ENCODE peak calls at places on chromosomes 3 and 15, in five cellular contexts. H is mesenchymal stem cell; Y is CD8-positive, alpha-beta memory T cell; R is left lung; G is HCT116. M is an unnamed sample.
A peak's percentile ranks its signal among the peaks of the same experiment; 100 is the strongest.

GRCh38 chr3:65142476-65142875 is 454.7 kb upstream of the ADAMTS9 start:
- DNase-seq in H (no peak), Y (no peak), R (no peak), G (no peak), M (no peak)

GRCh38 chr15:81288040-81288439 is 35.9 kb downstream of the STARD5 start:
- DNase-seq in H (no peak), Y (no peak), R (no peak), G (no peak), M (no peak)

GRCh38 chr3:71566776-71567175 is 16.8 kb downstream of the FOXP1 start:
- DNase-seq in H (no peak), Y (no peak), R (no peak), G (no peak), M (no peak)

GRCh38 chr3:190048831-190049541 is 71.7 kb downstream of the P3H2 start:
- DNase-seq in H (peak; percentile 70), Y (no peak), R (no peak), G (no peak), M (no peak)

GRCh38 chr3:108406661-108407206 is 103.7 kb downstream of the MYH15 start:
- DNase-seq in H (peak; percentile 63), Y (no peak), R (no peak), G (peak; percentile 52), M (no peak)

GRCh38 chr3:187630421-187630820 is 39.8 kb downstream of the SST start:
- DNase-seq in H (peak; percentile 31), Y (no peak), R (no peak), G (no peak), M (no peak)

GRCh38 chr3:124057453-124057852 is 65.5 kb upstream of the ROPN1 start:
- DNase-seq in H (no peak), Y (no peak), R (no peak), G (no peak), M (no peak)

GRCh38 chr3:106428565-106428994 is 559.8 kb upstream of the CBLB start:
- DNase-seq in H (peak; percentile 97), Y (no peak), R (peak; percentile 37), G (no peak), M (peak; percentile 82)

GRCh38 chr15:65067645-65068416 is at the start of gene RASL12:
- DNase-seq in H (no peak), Y (no peak), R (no peak), G (no peak), M (no peak)
- H3K4me3 ChIP-seq in H (peak within 1 kb of the TSS; percentile 72), Y (no peak within 1 kb of the TSS), R (peak within 1 kb of the TSS; percentile 37), G (no peak within 1 kb of the TSS), M (peak within 1 kb of the TSS; percentile 79)

GRCh38 chr15:101210466-101210865 is 41.4 kb downstream of the CHSY1 start:
- DNase-seq in H (no peak), Y (no peak), R (no peak), G (no peak), M (no peak)
- H3K27ac ChIP-seq in H (no peak overlapping the region), Y (no peak overlapping the region), R (peak overlapping the region; percentile 3), G (no peak overlapping the region), M (no peak overlapping the region)

DNA sequence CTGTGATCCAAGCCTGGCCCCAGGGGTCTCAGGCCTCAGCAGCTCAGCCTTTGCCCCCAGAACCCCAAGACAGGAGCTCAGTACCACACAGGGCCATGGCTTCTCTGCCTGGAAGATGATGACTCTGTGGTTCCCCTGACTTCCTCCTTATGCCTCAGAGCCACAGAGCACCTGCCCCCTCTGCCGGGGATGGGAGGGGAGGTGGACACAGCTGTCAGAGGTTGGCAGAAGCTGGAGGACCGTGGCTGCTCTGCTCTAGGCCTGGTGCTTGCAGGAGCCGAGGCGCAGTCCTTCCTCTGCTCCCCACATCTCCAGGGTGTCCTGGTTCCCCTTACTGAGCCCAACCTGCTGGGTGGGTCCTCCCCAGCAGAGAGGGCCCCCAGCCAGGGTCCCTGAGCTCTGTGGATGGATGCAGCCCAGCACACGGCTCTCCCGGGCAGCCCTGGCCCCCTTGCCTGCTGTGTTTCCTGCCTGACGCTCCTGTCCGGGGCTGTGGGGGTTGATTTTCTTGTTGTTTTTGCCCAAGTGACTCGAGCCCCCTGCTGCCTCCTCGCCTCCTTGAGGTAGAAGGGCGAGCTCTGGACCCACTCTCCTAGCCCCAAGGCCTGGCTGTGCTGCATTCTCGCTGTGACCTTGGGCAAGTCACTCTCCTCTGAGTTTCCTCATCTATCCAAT is 36.6 kb downstream of the PSTPIP1 start:
- DNase-seq in H (no peak), Y (peak; percentile 1), R (peak; percentile 35), G (no peak), M (peak; percentile 59)
- H3K4me1 ChIP-seq in H (peaks cover 46% of the 10 kb centered on the region), Y (no peaks in the 10 kb centered on the region), R (no peaks in the 10 kb centered on the region), G (no peaks in the 10 kb centered on the region), M (peaks cover 9% of the 10 kb centered on the region)

DNA sequence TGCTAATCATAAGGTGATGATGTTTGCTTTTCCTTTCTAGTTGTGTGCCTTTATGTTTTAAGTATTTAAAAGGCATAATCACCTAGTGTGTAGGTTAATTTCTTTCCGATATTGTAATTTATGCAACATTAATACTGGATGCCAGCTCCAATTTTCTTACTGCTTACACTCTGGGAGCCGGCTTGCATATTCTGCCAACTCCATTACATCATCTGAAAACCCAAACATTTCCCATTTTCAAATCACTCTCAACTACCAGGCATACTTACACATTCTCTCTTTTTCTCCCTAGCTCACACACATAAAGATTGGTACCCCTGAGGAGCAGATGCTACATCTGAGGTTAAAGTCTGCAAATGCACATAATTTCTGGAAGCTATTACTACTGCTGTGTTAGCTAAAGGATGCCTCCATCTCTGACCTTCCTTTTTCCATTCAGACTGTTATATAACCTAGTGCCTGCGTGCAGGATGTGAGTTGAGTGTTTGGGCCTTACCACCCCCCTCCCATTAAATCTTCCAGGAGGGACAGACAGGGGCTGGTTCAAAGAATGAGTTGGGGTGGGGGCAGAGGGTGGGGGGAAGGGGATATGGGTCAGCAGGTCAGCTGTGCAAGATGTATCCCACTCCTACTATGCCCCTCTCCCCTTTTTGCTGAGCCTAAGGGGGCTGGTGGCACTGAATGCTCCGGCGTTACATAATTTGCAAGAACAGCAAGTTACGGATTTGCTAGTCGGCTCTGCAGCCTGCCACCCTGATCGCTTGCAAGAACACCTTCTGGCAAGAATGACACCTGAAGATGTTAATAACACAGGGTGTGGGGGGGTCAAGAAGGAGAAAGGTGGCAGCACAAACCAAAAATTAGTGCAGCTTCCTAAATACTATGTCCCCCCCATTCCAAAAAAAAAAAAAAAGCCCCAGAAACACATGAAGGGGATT is 2.5 kb downstream of the RORA start:
- DNase-seq in H (no peak), Y (no peak), R (no peak), G (no peak), M (no peak)
- H3K4me3 ChIP-seq in H (peak overlapping the region; percentile 84), Y (no peak overlapping the region), R (peak overlapping the region; percentile 45), G (no peak overlapping the region), M (peak overlapping the region; percentile 77)

DNA sequence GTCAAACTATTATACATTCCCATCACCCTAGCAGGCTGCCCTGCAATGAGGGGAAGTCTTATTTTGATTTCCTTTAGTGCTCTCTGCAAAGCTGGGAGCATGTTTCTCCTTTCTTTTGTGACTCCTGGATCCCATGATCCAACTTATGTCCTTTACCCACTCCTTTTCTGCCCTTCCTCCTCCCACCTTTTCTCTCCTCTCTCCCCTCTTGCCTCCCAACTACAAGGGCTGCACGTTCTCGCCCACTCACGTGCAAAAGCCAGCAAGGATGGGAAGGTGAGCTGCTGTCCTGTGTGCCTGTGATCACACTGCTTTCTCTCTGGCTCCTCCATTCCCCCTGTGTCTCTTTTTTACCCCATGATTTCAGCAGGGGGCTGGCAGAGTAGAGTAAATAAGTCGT is 6.1 kb downstream of the VIPR1 start:
- DNase-seq in H (no peak), Y (no peak), R (peak; percentile 2), G (no peak), M (no peak)
- H3K27ac ChIP-seq in H (no peak overlapping the region), Y (no peak overlapping the region), R (peak overlapping the region; percentile 10), G (no peak overlapping the region), M (no peak overlapping the region)

GRCh38 chr3:58011580-58011979 is 3.4 kb downstream of the FLNB start:
- DNase-seq in H (no peak), Y (no peak), R (no peak), G (no peak), M (no peak)

GRCh38 chr3:58009026-58009748 is 965 bp downstream of the FLNB start:
- DNase-seq in H (peak; percentile 24), Y (peak; percentile 8), R (peak; percentile 58), G (no peak), M (peak; percentile 67)

GRCh38 chr3:58012302-58012701 is 4.1 kb downstream of the FLNB start:
- DNase-seq in H (no peak), Y (no peak), R (no peak), G (no peak), M (no peak)

GRCh38 chr3:58009749-58010535 is 1.7 kb downstream of the FLNB start:
- DNase-seq in H (peak; percentile 42), Y (no peak), R (peak; percentile 72), G (no peak), M (peak; percentile 58)

GRCh38 chr3:58010562-58010961 is 2.3 kb downstream of the FLNB start:
- DNase-seq in H (peak; percentile 50), Y (no peak), R (no peak), G (no peak), M (no peak)
- H3K4me1 ChIP-seq in H (peaks cover 31% of the 10 kb centered on the region), Y (peaks cover 31% of the 10 kb centered on the region), R (peaks cover 18% of the 10 kb centered on the region), G (peaks cover 28% of the 10 kb centered on the region), M (peaks cover 64% of the 10 kb centered on the region)

DNA sequence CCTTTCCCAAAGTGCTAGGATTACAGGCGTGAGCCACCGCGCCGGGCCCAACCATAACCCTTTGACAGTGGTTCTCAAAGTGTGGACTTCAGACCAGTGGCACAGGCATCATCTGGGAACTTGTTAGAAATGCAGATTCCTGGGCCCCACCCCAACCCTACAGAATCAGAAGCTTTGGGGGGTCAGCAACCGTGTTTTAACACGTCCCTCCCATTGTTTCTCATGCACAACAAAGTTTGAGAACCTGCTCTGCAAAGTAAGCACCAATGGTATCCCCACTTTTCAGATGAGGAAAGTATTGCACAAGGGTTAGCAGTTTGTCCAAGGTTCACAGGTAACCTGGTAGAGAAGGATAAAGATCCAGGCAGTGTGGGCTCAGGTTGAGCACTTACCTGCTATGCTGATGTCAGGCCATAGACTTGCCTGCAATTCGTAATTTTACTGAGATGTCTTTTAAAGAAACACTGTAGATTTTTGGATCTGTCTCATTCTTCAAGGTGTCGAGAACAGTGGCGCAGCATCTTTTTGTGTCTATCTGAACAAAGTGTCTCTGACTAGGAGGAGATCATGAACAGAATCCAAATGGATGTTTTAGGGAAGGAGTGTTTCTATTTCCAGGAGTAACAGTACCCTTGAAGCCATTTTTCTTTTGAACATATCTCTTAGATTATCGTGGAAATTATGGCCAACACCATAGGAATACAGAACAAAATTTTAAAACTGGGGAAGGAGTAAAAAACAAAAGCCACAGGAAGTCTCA is 2.5 kb downstream of the GXYLT2 start:
- DNase-seq in H (no peak), Y (no peak), R (no peak), G (no peak), M (no peak)
- H3K4me3 ChIP-seq in H (peak overlapping the region; percentile 36), Y (no peak overlapping the region), R (no peak overlapping the region), G (no peak overlapping the region), M (no peak overlapping the region)

M was measured in sigmoid colon.